ENCODE peak calls at places on chromosomes 1 and 21, in ten cellular contexts. One of them, this sample, is unnamed.

GRCh38 chr1:167514278-167514677 is 4.1 kb downstream of the CD247 start:
- DNase-seq in tibial nerve: no peak
- DNase-seq in colonic mucosa: no peak
- DNase-seq in heart left ventricle: no peak
- DNase-seq in fibroblast of mammary gland: no peak
- DNase-seq in astrocyte of the spinal cord: no peak
- DNase-seq in body of pancreas: no peak
- DNase-seq in Peyer's patch: no peak
- DNase-seq in brain microvascular endothelial cell: no peak
- DNase-seq in omental fat pad: no peak
- DNase-seq in this sample: no peak

GRCh38 chr1:37020653-37021277 is 13.6 kb downstream of the GRIK3 start:
- DNase-seq in tibial nerve: no peak
- DNase-seq in colonic mucosa: no peak
- DNase-seq in heart left ventricle: no peak
- DNase-seq in fibroblast of mammary gland: no peak
- DNase-seq in astrocyte of the spinal cord: no peak
- DNase-seq in body of pancreas: no peak
- DNase-seq in Peyer's patch: no peak
- DNase-seq in brain microvascular endothelial cell: no peak
- DNase-seq in omental fat pad: no peak
- DNase-seq in this sample: peak

GRCh38 chr21:33205476-33205875 is 24.3 kb upstream of the IFNAR2 start:
- DNase-seq in tibial nerve: no peak
- DNase-seq in colonic mucosa: no peak
- DNase-seq in heart left ventricle: no peak
- DNase-seq in fibroblast of mammary gland: no peak
- DNase-seq in astrocyte of the spinal cord: no peak
- DNase-seq in body of pancreas: no peak
- DNase-seq in Peyer's patch: no peak
- DNase-seq in brain microvascular endothelial cell: no peak
- DNase-seq in omental fat pad: no peak
- DNase-seq in this sample: no peak

GRCh38 chr1:15089244-15089992 is 64.1 kb upstream of the TMEM51 start:
- DNase-seq in tibial nerve: no peak
- DNase-seq in colonic mucosa: no peak
- DNase-seq in heart left ventricle: no peak
- DNase-seq in fibroblast of mammary gland: no peak
- DNase-seq in astrocyte of the spinal cord: no peak
- DNase-seq in body of pancreas: no peak
- DNase-seq in Peyer's patch: no peak
- DNase-seq in brain microvascular endothelial cell: no peak
- DNase-seq in omental fat pad: no peak
- DNase-seq in this sample: peak

GRCh38 chr1:24903011-24903461 is 27.0 kb downstream of the RUNX3 start:
- DNase-seq in tibial nerve: no peak
- DNase-seq in colonic mucosa: no peak
- DNase-seq in heart left ventricle: no peak
- DNase-seq in fibroblast of mammary gland: no peak
- DNase-seq in astrocyte of the spinal cord: no peak
- DNase-seq in body of pancreas: no peak
- DNase-seq in Peyer's patch: peak
- DNase-seq in brain microvascular endothelial cell: no peak
- DNase-seq in omental fat pad: no peak
- DNase-seq in this sample: no peak

GRCh38 chr1:206706806-206707205 is 22.1 kb downstream of the MAPKAPK2 start:
- DNase-seq in tibial nerve: no peak
- DNase-seq in colonic mucosa: no peak
- DNase-seq in heart left ventricle: no peak
- DNase-seq in fibroblast of mammary gland: peak
- DNase-seq in astrocyte of the spinal cord: no peak
- DNase-seq in body of pancreas: no peak
- DNase-seq in Peyer's patch: no peak
- DNase-seq in brain microvascular endothelial cell: no peak
- DNase-seq in omental fat pad: no peak
- DNase-seq in this sample: no peak

GRCh38 chr21:28160378-28160777 is 832.3 kb downstream of the LTN1 start:
- DNase-seq in tibial nerve: no peak
- DNase-seq in colonic mucosa: no peak
- DNase-seq in heart left ventricle: no peak
- DNase-seq in fibroblast of mammary gland: peak
- DNase-seq in astrocyte of the spinal cord: no peak
- DNase-seq in body of pancreas: no peak
- DNase-seq in Peyer's patch: no peak
- DNase-seq in brain microvascular endothelial cell: no peak
- DNase-seq in omental fat pad: no peak
- DNase-seq in this sample: no peak

GRCh38 chr1:227357229-227358078 is 39.2 kb upstream of the CDC42BPA start:
- DNase-seq in tibial nerve: peak
- DNase-seq in colonic mucosa: peak
- DNase-seq in heart left ventricle: peak
- DNase-seq in fibroblast of mammary gland: peak
- DNase-seq in astrocyte of the spinal cord: peak
- DNase-seq in body of pancreas: peak
- DNase-seq in Peyer's patch: peak
- DNase-seq in brain microvascular endothelial cell: peak
- DNase-seq in omental fat pad: no peak
- DNase-seq in this sample: peak

GRCh38 chr1:230422221-230422981 is 3.7 kb downstream of the PGBD5 start:
- DNase-seq in tibial nerve: no peak
- DNase-seq in colonic mucosa: no peak
- DNase-seq in heart left ventricle: no peak
- DNase-seq in fibroblast of mammary gland: no peak
- DNase-seq in astrocyte of the spinal cord: no peak
- DNase-seq in body of pancreas: no peak
- DNase-seq in Peyer's patch: no peak
- DNase-seq in brain microvascular endothelial cell: no peak
- DNase-seq in omental fat pad: no peak
- DNase-seq in this sample: no peak

GRCh38 chr1:226457307-226457712 is 49.4 kb upstream of the PARP1 start:
- DNase-seq in tibial nerve: no peak
- DNase-seq in colonic mucosa: no peak
- DNase-seq in heart left ventricle: no peak
- DNase-seq in fibroblast of mammary gland: peak
- DNase-seq in astrocyte of the spinal cord: no peak
- DNase-seq in body of pancreas: no peak
- DNase-seq in Peyer's patch: no peak
- DNase-seq in brain microvascular endothelial cell: peak
- DNase-seq in omental fat pad: no peak
- DNase-seq in this sample: no peak

GRCh38 chr1:224637510-224637909 is 21.4 kb downstream of the CNIH3 start:
- DNase-seq in tibial nerve: no peak
- DNase-seq in colonic mucosa: no peak
- DNase-seq in heart left ventricle: no peak
- DNase-seq in fibroblast of mammary gland: peak
- DNase-seq in astrocyte of the spinal cord: peak
- DNase-seq in body of pancreas: no peak
- DNase-seq in Peyer's patch: no peak
- DNase-seq in brain microvascular endothelial cell: peak
- DNase-seq in omental fat pad: no peak
- DNase-seq in this sample: no peak

DNA sequence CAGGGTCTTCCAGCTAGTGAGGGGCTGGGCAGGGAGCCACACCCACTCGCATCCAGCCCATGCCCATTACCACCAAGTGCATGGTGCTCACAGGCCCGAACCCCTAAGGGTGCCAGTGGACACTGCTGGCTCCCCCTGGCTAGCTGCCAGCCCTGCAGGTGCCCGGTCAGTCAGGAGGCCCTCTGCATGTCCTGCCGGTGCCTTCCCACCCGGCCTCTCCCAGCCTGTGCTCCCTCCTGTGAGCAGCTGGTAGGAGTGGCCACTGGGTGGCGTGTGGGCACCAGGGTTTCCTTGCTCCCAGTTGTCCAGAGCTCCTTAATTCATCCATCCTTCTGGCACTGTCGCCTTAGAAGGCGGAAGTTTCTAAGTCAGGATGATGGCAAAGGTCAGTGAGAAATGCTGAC is 33.4 kb downstream of the QSOX1 start:
- DNase-seq in tibial nerve: peak
- DNase-seq in colonic mucosa: peak
- DNase-seq in heart left ventricle: peak
- DNase-seq in fibroblast of mammary gland: peak
- DNase-seq in astrocyte of the spinal cord: peak
- DNase-seq in body of pancreas: peak
- DNase-seq in Peyer's patch: peak
- DNase-seq in brain microvascular endothelial cell: peak
- DNase-seq in omental fat pad: no peak
- DNase-seq in this sample: peak
- TF ChIP-seq CTCF in tibial nerve: peak
- TF ChIP-seq CTCF in colonic mucosa: peak
- TF ChIP-seq CTCF in heart left ventricle: peak
- TF ChIP-seq CTCF in fibroblast of mammary gland: peak
- TF ChIP-seq CTCF in astrocyte of the spinal cord: peak
- TF ChIP-seq CTCF in body of pancreas: no peak
- TF ChIP-seq CTCF in Peyer's patch: peak
- TF ChIP-seq CTCF in brain microvascular endothelial cell: peak
- TF ChIP-seq CTCF in omental fat pad: no peak
- TF ChIP-seq CTCF in this sample: peak

DNA sequence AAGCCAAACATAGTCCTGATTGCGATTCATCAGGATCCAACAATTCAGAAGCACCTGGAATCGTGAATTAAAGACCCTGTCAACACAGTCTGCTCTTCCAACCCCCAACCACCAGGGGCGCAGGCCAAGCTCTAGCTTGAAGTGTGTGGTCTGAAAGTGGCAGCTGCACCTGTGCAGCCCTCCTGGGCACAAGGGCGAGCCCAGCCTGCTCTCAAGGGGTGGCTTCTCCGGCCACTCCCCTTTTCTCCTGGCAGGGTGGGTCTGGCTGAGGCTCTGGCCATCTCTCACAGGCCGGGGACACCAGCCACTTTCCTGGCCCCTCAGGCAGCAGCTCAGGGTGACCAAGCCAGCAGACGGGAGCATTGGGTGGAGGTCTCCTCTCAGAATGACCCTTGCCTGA is 62.3 kb downstream of the SLC66A1 start:
- DNase-seq in tibial nerve: no peak
- DNase-seq in colonic mucosa: no peak
- DNase-seq in heart left ventricle: no peak
- DNase-seq in fibroblast of mammary gland: no peak
- DNase-seq in astrocyte of the spinal cord: no peak
- DNase-seq in body of pancreas: no peak
- DNase-seq in Peyer's patch: no peak
- DNase-seq in brain microvascular endothelial cell: no peak
- DNase-seq in omental fat pad: no peak
- DNase-seq in this sample: no peak
- TF ChIP-seq CTCF in tibial nerve: no peak
- TF ChIP-seq CTCF in colonic mucosa: peak
- TF ChIP-seq CTCF in heart left ventricle: no peak
- TF ChIP-seq CTCF in fibroblast of mammary gland: peak
- TF ChIP-seq CTCF in astrocyte of the spinal cord: peak
- TF ChIP-seq CTCF in body of pancreas: no peak
- TF ChIP-seq CTCF in Peyer's patch: peak
- TF ChIP-seq CTCF in brain microvascular endothelial cell: peak
- TF ChIP-seq CTCF in omental fat pad: no peak
- TF ChIP-seq CTCF in this sample: no peak

GRCh38 chr1:43908858-43909257 is 24.7 kb upstream of the ARTN start:
- DNase-seq in tibial nerve: no peak
- DNase-seq in colonic mucosa: no peak
- DNase-seq in heart left ventricle: no peak
- DNase-seq in fibroblast of mammary gland: no peak
- DNase-seq in astrocyte of the spinal cord: no peak
- DNase-seq in body of pancreas: no peak
- DNase-seq in Peyer's patch: no peak
- DNase-seq in brain microvascular endothelial cell: no peak
- DNase-seq in omental fat pad: no peak
- DNase-seq in this sample: no peak
- TF ChIP-seq CTCF in tibial nerve: no peak
- TF ChIP-seq CTCF in colonic mucosa: no peak
- TF ChIP-seq CTCF in heart left ventricle: no peak
- TF ChIP-seq CTCF in fibroblast of mammary gland: no peak
- TF ChIP-seq CTCF in astrocyte of the spinal cord: peak
- TF ChIP-seq CTCF in body of pancreas: no peak
- TF ChIP-seq CTCF in Peyer's patch: no peak
- TF ChIP-seq CTCF in brain microvascular endothelial cell: peak
- TF ChIP-seq CTCF in omental fat pad: no peak
- TF ChIP-seq CTCF in this sample: no peak

DNA sequence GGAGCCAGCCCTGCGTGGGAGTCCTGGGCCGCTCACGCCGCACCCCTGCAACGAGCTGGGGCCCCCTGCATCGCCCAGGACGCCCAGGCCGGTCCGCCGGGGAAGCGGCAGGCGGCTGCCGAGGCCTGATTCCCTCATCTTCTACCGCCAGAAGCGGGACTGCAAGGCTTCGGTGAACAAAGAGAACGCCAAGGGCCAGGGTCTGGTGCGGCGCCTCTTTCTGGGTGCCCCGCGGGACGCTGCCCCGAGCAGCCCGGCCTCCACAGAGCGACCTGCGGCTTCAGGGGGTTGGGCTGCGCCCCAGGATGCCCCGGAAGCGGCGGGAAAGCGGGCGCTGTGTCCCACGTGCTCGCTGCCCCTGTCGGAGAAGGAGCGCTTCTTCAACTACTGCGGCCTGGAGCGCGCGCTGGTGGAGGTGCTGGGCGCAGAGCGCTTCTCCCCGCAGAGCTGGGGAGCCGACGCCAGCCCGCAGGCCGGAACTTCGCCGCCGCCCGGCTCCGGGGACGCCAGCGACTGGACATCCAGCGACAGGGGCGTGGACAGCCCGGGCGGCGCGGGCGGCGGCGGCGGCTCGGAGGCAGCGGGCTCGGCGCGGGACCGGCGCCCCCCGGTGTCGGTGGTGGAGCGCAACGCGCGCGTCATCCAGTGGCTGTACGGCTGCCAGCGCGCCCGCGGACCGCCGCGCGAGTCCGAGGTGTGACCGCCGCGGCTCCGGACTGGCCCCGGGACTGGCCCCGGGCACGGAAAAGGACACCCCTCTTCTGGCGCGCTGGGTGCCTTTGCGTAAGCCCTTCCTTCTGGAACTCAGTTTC is 2.7 kb downstream of the FAM110D start:
- DNase-seq in tibial nerve: no peak
- DNase-seq in colonic mucosa: peak
- DNase-seq in heart left ventricle: peak
- DNase-seq in fibroblast of mammary gland: peak
- DNase-seq in astrocyte of the spinal cord: peak
- DNase-seq in body of pancreas: peak
- DNase-seq in Peyer's patch: peak
- DNase-seq in brain microvascular endothelial cell: no peak
- DNase-seq in omental fat pad: no peak
- DNase-seq in this sample: peak
- TF ChIP-seq CTCF in tibial nerve: peak
- TF ChIP-seq CTCF in colonic mucosa: no peak
- TF ChIP-seq CTCF in heart left ventricle: no peak
- TF ChIP-seq CTCF in fibroblast of mammary gland: no peak
- TF ChIP-seq CTCF in astrocyte of the spinal cord: peak
- TF ChIP-seq CTCF in body of pancreas: no peak
- TF ChIP-seq CTCF in Peyer's patch: no peak
- TF ChIP-seq CTCF in brain microvascular endothelial cell: no peak
- TF ChIP-seq CTCF in omental fat pad: no peak
- TF ChIP-seq CTCF in this sample: no peak